ENCODE peak calls at places on chromosomes 3 and 15, in four cellular contexts. One of them, this sample, is unnamed.

GRCh38 chr3:182921665-182922355 is 58.5 kb downstream of the DCUN1D1 start:
- DNase-seq in left lung: no peak
- DNase-seq in fibroblast of lung: peak
- DNase-seq in cardiac muscle cell: no peak
- DNase-seq in this sample: no peak

GRCh38 chr3:14902719-14903118 is 44.7 kb upstream of the NR2C2 start:
- DNase-seq in left lung: no peak
- DNase-seq in fibroblast of lung: peak
- DNase-seq in cardiac muscle cell: no peak
- DNase-seq in this sample: no peak

GRCh38 chr3:74045000-74045399 is 420.3 kb upstream of the PDZRN3 start:
- DNase-seq in left lung: no peak
- DNase-seq in fibroblast of lung: no peak
- DNase-seq in cardiac muscle cell: no peak
- DNase-seq in this sample: no peak

GRCh38 chr3:193693774-193694173 is 100.8 kb downstream of the OPA1 start:
- DNase-seq in left lung: no peak
- DNase-seq in fibroblast of lung: no peak
- DNase-seq in cardiac muscle cell: no peak
- DNase-seq in this sample: no peak

GRCh38 chr3:57512174-57512573 is 32.0 kb downstream of the DNAH12 start:
- DNase-seq in left lung: no peak
- DNase-seq in fibroblast of lung: peak
- DNase-seq in cardiac muscle cell: no peak
- DNase-seq in this sample: no peak

GRCh38 chr3:86867990-86868389 is 123.0 kb downstream of the VGLL3 start:
- DNase-seq in left lung: no peak
- DNase-seq in fibroblast of lung: peak
- DNase-seq in cardiac muscle cell: no peak
- DNase-seq in this sample: no peak

GRCh38 chr3:189766416-189766815 is 135.2 kb downstream of the TP63 start:
- DNase-seq in left lung: no peak
- DNase-seq in fibroblast of lung: no peak
- DNase-seq in cardiac muscle cell: no peak
- DNase-seq in this sample: no peak

GRCh38 chr3:5197470-5198312 is 10.2 kb downstream of the EDEM1 start:
- DNase-seq in left lung: no peak
- DNase-seq in fibroblast of lung: peak
- DNase-seq in cardiac muscle cell: no peak
- DNase-seq in this sample: no peak

GRCh38 chr15:53833134-53833624 is 73.7 kb upstream of the WDR72 start:
- DNase-seq in left lung: no peak
- DNase-seq in fibroblast of lung: peak
- DNase-seq in cardiac muscle cell: no peak
- DNase-seq in this sample: no peak

GRCh38 chr3:68060186-68060585 is 405.8 kb upstream of the SUCLG2 start:
- DNase-seq in left lung: no peak
- DNase-seq in fibroblast of lung: no peak
- DNase-seq in cardiac muscle cell: no peak
- DNase-seq in this sample: no peak

DNA sequence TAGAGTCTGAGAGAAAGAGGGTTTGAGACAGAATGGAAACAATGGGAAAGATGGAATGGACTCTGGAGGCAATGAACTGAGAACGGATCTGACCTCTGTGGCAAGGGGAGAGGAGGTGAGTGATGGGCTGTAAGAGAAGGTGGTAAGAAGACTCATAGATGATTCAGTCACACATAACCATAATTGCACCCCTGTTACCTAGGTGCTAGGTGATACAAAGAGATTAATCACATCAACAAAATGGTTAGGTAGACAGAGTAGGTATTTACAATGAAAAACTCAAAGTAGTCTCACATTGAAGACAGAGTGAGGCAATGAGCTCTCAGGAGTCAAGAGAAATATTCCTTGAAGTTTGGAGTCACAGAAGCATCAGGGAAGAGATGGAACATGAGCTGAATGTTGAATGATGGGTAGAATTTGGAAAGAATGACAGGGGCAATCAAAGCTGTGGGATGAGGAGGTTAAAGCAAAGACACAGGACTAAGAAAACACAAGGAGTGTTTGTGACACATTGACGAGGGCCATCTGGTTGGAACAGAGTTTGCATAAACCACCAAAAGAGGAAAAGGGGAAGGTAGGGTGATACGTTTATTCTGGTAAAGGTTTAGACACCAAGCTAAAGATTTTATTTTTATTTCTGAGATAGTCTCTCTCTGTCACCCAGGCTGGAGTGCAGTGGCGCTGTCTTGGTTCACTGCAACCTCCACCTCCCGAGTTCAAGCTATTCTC is 32.7 kb downstream of the MME start:
- DNase-seq in left lung: no peak
- DNase-seq in fibroblast of lung: no peak
- DNase-seq in cardiac muscle cell: no peak
- DNase-seq in this sample: no peak
- H3K27ac ChIP-seq in left lung: no peak
- H3K27ac ChIP-seq in fibroblast of lung: no peak
- H3K27ac ChIP-seq in cardiac muscle cell: no peak
- H3K27ac ChIP-seq in this sample: no peak

DNA sequence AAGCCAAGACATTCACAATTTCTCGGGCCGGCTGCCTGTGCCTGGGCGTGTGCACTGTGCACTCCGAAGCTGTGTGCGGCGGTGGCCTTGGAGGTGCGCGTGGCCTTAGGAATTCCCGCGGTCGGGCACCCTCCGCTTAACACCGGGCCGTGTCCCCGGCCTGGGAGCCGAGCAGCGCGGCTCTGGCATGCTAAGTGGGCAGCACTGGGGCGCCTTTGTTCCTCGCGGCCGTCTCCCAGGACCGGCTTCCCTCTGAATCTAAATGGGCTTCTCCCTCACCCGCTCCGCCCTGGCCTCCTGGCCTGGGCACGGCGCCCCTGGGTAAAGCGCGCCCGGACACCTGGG is 498 bp upstream of the ARNT2 start:
- DNase-seq in left lung: peak
- DNase-seq in fibroblast of lung: no peak
- DNase-seq in cardiac muscle cell: peak
- DNase-seq in this sample: no peak
- H3K27ac ChIP-seq in left lung: no peak
- H3K27ac ChIP-seq in fibroblast of lung: no peak
- H3K27ac ChIP-seq in cardiac muscle cell: no peak
- H3K27ac ChIP-seq in this sample: no peak

GRCh38 chr15:101650145-101650544 is 2.0 kb downstream of the TM2D3 start:
- DNase-seq in left lung: no peak
- DNase-seq in fibroblast of lung: no peak
- DNase-seq in cardiac muscle cell: no peak
- DNase-seq in this sample: no peak
- H3K27ac ChIP-seq in left lung: no peak
- H3K27ac ChIP-seq in fibroblast of lung: no peak
- H3K27ac ChIP-seq in cardiac muscle cell: no peak
- H3K27ac ChIP-seq in this sample: no peak

GRCh38 chr3:45381168-45381852 is 7.1 kb upstream of the LARS2 start:
- DNase-seq in left lung: no peak
- DNase-seq in fibroblast of lung: no peak
- DNase-seq in cardiac muscle cell: peak
- DNase-seq in this sample: no peak
- H3K27ac ChIP-seq in left lung: no peak
- H3K27ac ChIP-seq in fibroblast of lung: no peak
- H3K27ac ChIP-seq in cardiac muscle cell: peak
- H3K27ac ChIP-seq in this sample: no peak

DNA sequence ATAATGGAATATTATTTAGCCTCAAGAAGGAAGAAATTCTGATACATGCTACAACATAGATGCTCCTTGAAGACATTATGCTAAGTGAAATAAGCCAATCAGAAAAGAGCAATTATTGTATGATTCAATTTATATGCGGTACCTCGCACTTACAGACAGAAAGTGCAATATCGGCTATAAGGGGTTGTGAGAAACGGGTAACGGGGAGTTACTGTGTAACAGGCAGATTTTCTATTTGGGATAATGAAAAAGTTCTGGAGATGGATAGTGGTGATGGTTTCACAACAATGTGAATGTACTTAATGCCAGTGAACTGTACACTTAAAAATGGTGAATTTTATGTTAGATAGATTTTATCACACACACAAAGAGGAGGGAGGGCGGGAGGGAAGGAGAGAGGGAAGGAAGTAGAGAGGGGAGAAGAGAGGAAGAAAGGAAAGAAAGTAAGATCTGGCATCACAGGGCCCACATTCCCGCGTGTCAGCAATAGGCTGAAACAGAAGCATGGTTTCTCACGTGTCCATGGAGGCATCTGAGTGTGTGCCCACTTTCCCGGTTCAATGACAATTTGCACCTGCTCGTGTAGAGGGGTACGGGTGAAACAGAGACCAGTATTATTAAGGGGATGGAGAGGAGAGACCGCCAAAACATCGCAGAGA is 700 bp upstream of the BLM start:
- DNase-seq in left lung: no peak
- DNase-seq in fibroblast of lung: peak
- DNase-seq in cardiac muscle cell: no peak
- DNase-seq in this sample: no peak
- H3K27ac ChIP-seq in left lung: peak
- H3K27ac ChIP-seq in fibroblast of lung: peak
- H3K27ac ChIP-seq in cardiac muscle cell: peak
- H3K27ac ChIP-seq in this sample: peak

DNA sequence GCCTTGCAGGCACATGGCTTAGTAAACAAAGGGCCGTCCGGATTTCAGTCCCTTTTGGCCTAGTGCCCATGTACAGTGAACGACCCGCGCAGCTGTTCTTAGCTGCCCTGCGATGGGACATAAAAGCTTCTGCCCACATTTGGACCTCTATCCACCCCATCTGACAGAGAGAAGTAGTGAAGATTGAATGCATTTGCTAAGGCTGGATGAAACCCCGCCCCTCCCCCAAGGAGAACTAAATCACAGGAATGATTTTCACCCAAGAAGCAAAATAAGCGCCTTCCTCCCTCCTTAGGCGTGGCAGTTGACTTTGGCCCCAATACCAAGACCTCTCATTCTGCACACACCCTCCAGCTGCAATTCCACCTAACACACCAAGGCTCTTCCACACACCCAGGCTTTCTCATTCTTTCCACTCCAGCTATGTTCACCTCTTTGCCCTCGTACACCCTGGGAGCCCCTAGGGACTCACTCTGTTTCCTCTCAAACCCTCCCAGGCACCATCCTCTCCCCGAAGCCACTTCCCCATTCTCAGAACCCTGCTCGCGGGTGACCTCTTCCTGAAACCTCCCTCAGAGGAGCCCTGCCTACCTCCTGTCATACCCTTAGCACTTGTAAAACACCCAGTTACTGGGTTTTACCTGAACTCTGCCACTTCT is 14.1 kb upstream of the HRH1 start:
- DNase-seq in left lung: peak
- DNase-seq in fibroblast of lung: peak
- DNase-seq in cardiac muscle cell: no peak
- DNase-seq in this sample: no peak
- H3K27ac ChIP-seq in left lung: peak
- H3K27ac ChIP-seq in fibroblast of lung: no peak
- H3K27ac ChIP-seq in cardiac muscle cell: no peak
- H3K27ac ChIP-seq in this sample: no peak

DNA sequence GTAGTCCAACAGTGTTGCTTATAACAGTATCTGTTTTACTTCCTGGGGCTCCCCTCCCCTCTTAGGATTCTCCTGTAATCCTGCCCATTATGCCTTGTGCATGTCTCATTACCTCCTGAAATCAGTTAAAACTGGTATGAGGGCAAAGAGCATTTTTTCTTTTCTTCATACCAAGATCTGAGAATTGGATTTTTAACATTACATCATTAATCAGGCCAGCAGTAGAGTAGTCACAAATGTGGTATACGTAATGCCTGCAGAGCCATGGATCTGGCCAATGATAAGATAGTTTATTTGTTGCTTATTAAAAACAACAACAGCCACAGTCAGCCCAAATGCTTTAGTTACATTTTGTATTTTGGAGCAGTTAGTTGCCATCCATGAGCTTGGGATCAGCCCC is 23.2 kb downstream of the ARID3B start:
- DNase-seq in left lung: no peak
- DNase-seq in fibroblast of lung: no peak
- DNase-seq in cardiac muscle cell: no peak
- DNase-seq in this sample: no peak
- H3K27ac ChIP-seq in left lung: no peak
- H3K27ac ChIP-seq in fibroblast of lung: no peak
- H3K27ac ChIP-seq in cardiac muscle cell: peak
- H3K27ac ChIP-seq in this sample: no peak

DNA sequence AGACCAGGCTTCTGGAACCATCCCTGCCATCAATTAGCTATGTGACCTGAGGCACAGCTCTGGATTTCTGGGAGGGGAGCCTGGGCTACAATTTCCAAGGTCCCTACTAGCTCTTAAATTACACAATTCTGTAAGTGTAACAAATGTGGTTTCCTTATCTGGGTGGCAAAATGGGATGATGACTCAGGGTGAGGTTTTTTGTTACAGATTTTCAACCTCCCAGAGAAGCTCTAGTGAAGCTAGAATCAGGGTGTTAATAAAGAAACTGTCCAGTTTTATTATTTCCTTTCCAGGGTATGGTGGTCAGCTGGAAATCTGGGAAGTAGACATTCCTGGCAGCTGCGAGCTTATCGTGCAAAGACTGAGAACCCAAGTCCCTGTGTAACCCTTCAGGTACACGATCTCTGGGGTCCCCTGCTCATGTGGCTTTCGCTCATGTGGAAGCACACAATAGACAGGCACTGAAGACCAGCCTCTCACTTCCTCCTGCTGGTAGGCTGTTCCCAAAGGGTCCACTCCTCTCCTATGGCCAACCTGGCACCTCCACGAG is 7.3 kb downstream of the RAB27A start:
- DNase-seq in left lung: no peak
- DNase-seq in fibroblast of lung: peak
- DNase-seq in cardiac muscle cell: no peak
- DNase-seq in this sample: no peak
- H3K27ac ChIP-seq in left lung: peak
- H3K27ac ChIP-seq in fibroblast of lung: peak
- H3K27ac ChIP-seq in cardiac muscle cell: no peak
- H3K27ac ChIP-seq in this sample: no peak

GRCh38 chr3:30685267-30685667 is 78.9 kb downstream of the TGFBR2 start:
- DNase-seq in left lung: no peak
- DNase-seq in fibroblast of lung: no peak
- DNase-seq in cardiac muscle cell: no peak
- DNase-seq in this sample: no peak
- H3K27ac ChIP-seq in left lung: peak
- H3K27ac ChIP-seq in fibroblast of lung: no peak
- H3K27ac ChIP-seq in cardiac muscle cell: no peak
- H3K27ac ChIP-seq in this sample: no peak

DNA sequence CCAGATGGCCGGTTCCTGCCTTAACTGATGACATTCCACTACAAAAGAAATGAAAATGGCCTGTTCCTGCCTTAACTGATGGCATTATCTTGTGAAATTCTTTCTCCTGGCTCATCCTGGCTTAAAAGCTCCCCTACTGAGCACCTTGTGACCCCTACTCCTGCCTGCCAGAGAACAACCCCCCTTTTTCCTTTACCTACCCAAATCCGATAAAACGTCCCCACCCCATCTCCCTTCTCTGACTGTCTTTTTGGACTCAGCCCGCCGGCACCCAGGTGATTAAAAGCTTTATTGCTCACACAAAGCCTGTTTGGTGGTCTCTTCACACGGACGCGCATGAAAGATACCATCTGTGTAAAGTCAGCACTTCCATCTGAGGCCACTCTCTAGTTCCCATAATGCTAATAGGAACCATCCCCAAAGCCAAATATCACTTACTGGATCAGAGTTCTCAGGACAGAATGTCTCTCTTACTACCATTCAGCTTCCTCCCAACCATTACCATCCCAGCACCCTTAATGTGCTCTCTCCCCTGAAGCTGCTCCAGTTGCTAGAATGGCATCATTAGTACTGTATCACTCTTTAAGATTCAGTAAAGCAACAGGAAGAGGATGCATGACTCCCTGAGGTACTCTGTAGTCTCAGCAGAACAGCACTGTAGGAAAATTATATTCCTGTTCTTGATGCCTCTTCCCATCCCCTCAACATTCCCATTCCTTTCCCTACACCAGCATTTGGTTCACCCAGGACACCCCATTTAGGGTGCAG is 2.3 kb upstream of the HRG start:
- DNase-seq in left lung: no peak
- DNase-seq in fibroblast of lung: no peak
- DNase-seq in cardiac muscle cell: no peak
- DNase-seq in this sample: no peak
- H3K27ac ChIP-seq in left lung: no peak
- H3K27ac ChIP-seq in fibroblast of lung: no peak
- H3K27ac ChIP-seq in cardiac muscle cell: no peak
- H3K27ac ChIP-seq in this sample: no peak